ENCODE peak calls at places on chromosome 11, in five cellular contexts. One of them, this sample, is unnamed. For H3K4me1 and H3K27me3, the result is how much of the 10 kb centered on the place peaks cover.

GRCh38 chr11:65132238-65132987 is 1.9 kb downstream of the SYVN1 start:
- DNase-seq in heart left ventricle: peak
- DNase-seq in breast epithelium: no peak
- DNase-seq in psoas muscle: no peak
- DNase-seq in left ventricle myocardium inferior: no peak
- DNase-seq in this sample: no peak

GRCh38 chr11:14312736-14313438 is 46.1 kb downstream of the RRAS2 start:
- DNase-seq in heart left ventricle: no peak
- DNase-seq in breast epithelium: no peak
- DNase-seq in psoas muscle: no peak
- DNase-seq in left ventricle myocardium inferior: no peak
- DNase-seq in this sample: no peak

GRCh38 chr11:36354221-36355003 is 58.3 kb downstream of the PRR5L start:
- DNase-seq in heart left ventricle: no peak
- DNase-seq in breast epithelium: no peak
- DNase-seq in psoas muscle: no peak
- DNase-seq in left ventricle myocardium inferior: no peak
- DNase-seq in this sample: no peak

GRCh38 chr11:84901986-84902385 is 725.2 kb downstream of the DLG2 start:
- DNase-seq in heart left ventricle: peak
- DNase-seq in breast epithelium: no peak
- DNase-seq in psoas muscle: no peak
- DNase-seq in left ventricle myocardium inferior: no peak
- DNase-seq in this sample: no peak

GRCh38 chr11:76579047-76579751 is 91.3 kb downstream of the LRRC32 start:
- DNase-seq in heart left ventricle: peak
- DNase-seq in breast epithelium: no peak
- DNase-seq in psoas muscle: peak
- DNase-seq in left ventricle myocardium inferior: peak
- DNase-seq in this sample: no peak

GRCh38 chr11:46296520-46297448 is 19.3 kb downstream of the CREB3L1 start:
- DNase-seq in heart left ventricle: peak
- DNase-seq in breast epithelium: no peak
- DNase-seq in psoas muscle: peak
- DNase-seq in left ventricle myocardium inferior: peak
- DNase-seq in this sample: no peak

GRCh38 chr11:61919841-61920631 is 2.7 kb upstream of the RAB3IL1 start:
- DNase-seq in heart left ventricle: no peak
- DNase-seq in breast epithelium: peak
- DNase-seq in psoas muscle: no peak
- DNase-seq in left ventricle myocardium inferior: peak
- DNase-seq in this sample: no peak

GRCh38 chr11:17473071-17473744 is 3.4 kb downstream of the ABCC8 start:
- DNase-seq in heart left ventricle: no peak
- DNase-seq in breast epithelium: no peak
- DNase-seq in psoas muscle: no peak
- DNase-seq in left ventricle myocardium inferior: no peak
- DNase-seq in this sample: no peak

GRCh38 chr11:125182522-125182921 is 18.0 kb downstream of the PKNOX2 start:
- DNase-seq in heart left ventricle: no peak
- DNase-seq in breast epithelium: no peak
- DNase-seq in psoas muscle: no peak
- DNase-seq in left ventricle myocardium inferior: no peak
- DNase-seq in this sample: no peak

GRCh38 chr11:73478737-73479347 is 102.6 kb downstream of the RELT start:
- DNase-seq in heart left ventricle: no peak
- DNase-seq in breast epithelium: no peak
- DNase-seq in psoas muscle: no peak
- DNase-seq in left ventricle myocardium inferior: no peak
- DNase-seq in this sample: no peak

GRCh38 chr11:10743354-10744035 is 7.6 kb upstream of the CTR9 start:
- DNase-seq in heart left ventricle: no peak
- DNase-seq in breast epithelium: no peak
- DNase-seq in psoas muscle: no peak
- DNase-seq in left ventricle myocardium inferior: no peak
- DNase-seq in this sample: no peak

GRCh38 chr11:36296925-36297604 is 977 bp downstream of the PRR5L start:
- DNase-seq in heart left ventricle: no peak
- DNase-seq in breast epithelium: no peak
- DNase-seq in psoas muscle: no peak
- DNase-seq in left ventricle myocardium inferior: no peak
- DNase-seq in this sample: no peak

GRCh38 chr11:36000616-36001190 is 56.8 kb downstream of the LDLRAD3 start:
- DNase-seq in heart left ventricle: no peak
- DNase-seq in breast epithelium: peak
- DNase-seq in psoas muscle: no peak
- DNase-seq in left ventricle myocardium inferior: no peak
- DNase-seq in this sample: no peak

GRCh38 chr11:62431171-62431895 is 12.5 kb downstream of the SCGB1A1 start:
- DNase-seq in heart left ventricle: no peak
- DNase-seq in breast epithelium: no peak
- DNase-seq in psoas muscle: no peak
- DNase-seq in left ventricle myocardium inferior: no peak
- DNase-seq in this sample: no peak

GRCh38 chr11:27968461-27968860 is 139.5 kb downstream of the KIF18A start:
- DNase-seq in heart left ventricle: no peak
- DNase-seq in breast epithelium: no peak
- DNase-seq in psoas muscle: no peak
- DNase-seq in left ventricle myocardium inferior: no peak
- DNase-seq in this sample: no peak

GRCh38 chr11:62555464-62556092 is 9.0 kb upstream of the AHNAK start:
- DNase-seq in heart left ventricle: peak
- DNase-seq in breast epithelium: no peak
- DNase-seq in psoas muscle: no peak
- DNase-seq in left ventricle myocardium inferior: peak
- DNase-seq in this sample: no peak

GRCh38 chr11:69860796-69861445 is 41.7 kb upstream of the FGF3 start:
- DNase-seq in heart left ventricle: no peak
- DNase-seq in breast epithelium: no peak
- DNase-seq in psoas muscle: no peak
- DNase-seq in left ventricle myocardium inferior: no peak
- DNase-seq in this sample: no peak

GRCh38 chr11:27605422-27605821 is 94.8 kb downstream of the BDNF start:
- DNase-seq in heart left ventricle: no peak
- DNase-seq in breast epithelium: no peak
- DNase-seq in psoas muscle: no peak
- DNase-seq in left ventricle myocardium inferior: no peak
- DNase-seq in this sample: no peak

GRCh38 chr11:62125316-62125715 is 1.5 kb downstream of the INCENP start:
- DNase-seq in heart left ventricle: no peak
- DNase-seq in breast epithelium: no peak
- DNase-seq in psoas muscle: no peak
- DNase-seq in left ventricle myocardium inferior: no peak
- DNase-seq in this sample: no peak

GRCh38 chr11:64998141-64998540 is 1.4 kb upstream of the BATF2 start:
- DNase-seq in heart left ventricle: no peak
- DNase-seq in breast epithelium: no peak
- DNase-seq in psoas muscle: no peak
- DNase-seq in left ventricle myocardium inferior: no peak
- DNase-seq in this sample: no peak

GRCh38 chr11:66407651-66408050 is 13.2 kb upstream of the NPAS4 start:
- DNase-seq in heart left ventricle: no peak
- DNase-seq in breast epithelium: no peak
- DNase-seq in psoas muscle: no peak
- DNase-seq in left ventricle myocardium inferior: no peak
- DNase-seq in this sample: no peak

GRCh38 chr11:92447586-92447985 is 223.0 kb downstream of the FAT3 start:
- DNase-seq in heart left ventricle: no peak
- DNase-seq in breast epithelium: no peak
- DNase-seq in psoas muscle: no peak
- DNase-seq in left ventricle myocardium inferior: no peak
- DNase-seq in this sample: no peak

GRCh38 chr11:62573006-62573591 is 592 bp downstream of the EEF1G start:
- DNase-seq in heart left ventricle: no peak
- DNase-seq in breast epithelium: no peak
- DNase-seq in psoas muscle: no peak
- DNase-seq in left ventricle myocardium inferior: no peak
- DNase-seq in this sample: peak

GRCh38 chr11:101445761-101446160 is 138.0 kb downstream of the TRPC6 start:
- DNase-seq in heart left ventricle: no peak
- DNase-seq in breast epithelium: no peak
- DNase-seq in psoas muscle: no peak
- DNase-seq in left ventricle myocardium inferior: no peak
- DNase-seq in this sample: no peak

GRCh38 chr11:128525411-128526243 is 61.7 kb downstream of the ETS1 start:
- DNase-seq in heart left ventricle: no peak
- DNase-seq in breast epithelium: no peak
- DNase-seq in psoas muscle: no peak
- DNase-seq in left ventricle myocardium inferior: no peak
- DNase-seq in this sample: no peak

GRCh38 chr11:19474954-19475811 is 234.4 kb upstream of the E2F8 start:
- DNase-seq in heart left ventricle: no peak
- DNase-seq in breast epithelium: no peak
- DNase-seq in psoas muscle: no peak
- DNase-seq in left ventricle myocardium inferior: no peak
- DNase-seq in this sample: no peak

GRCh38 chr11:15163136-15163535 is 48.4 kb downstream of the INSC start:
- DNase-seq in heart left ventricle: no peak
- DNase-seq in breast epithelium: no peak
- DNase-seq in psoas muscle: no peak
- DNase-seq in left ventricle myocardium inferior: no peak
- DNase-seq in this sample: no peak

GRCh38 chr11:7656704-7657103 is 16.6 kb downstream of the CYB5R2 start:
- DNase-seq in heart left ventricle: no peak
- DNase-seq in breast epithelium: no peak
- DNase-seq in psoas muscle: no peak
- DNase-seq in left ventricle myocardium inferior: no peak
- DNase-seq in this sample: no peak

GRCh38 chr11:12190511-12190910 is 80.1 kb downstream of the MICAL2 start:
- DNase-seq in heart left ventricle: no peak
- DNase-seq in breast epithelium: no peak
- DNase-seq in psoas muscle: no peak
- DNase-seq in left ventricle myocardium inferior: no peak
- DNase-seq in this sample: no peak

GRCh38 chr11:64040684-64041267 is 5.0 kb downstream of the FLRT1 start:
- DNase-seq in heart left ventricle: no peak
- DNase-seq in breast epithelium: no peak
- DNase-seq in psoas muscle: no peak
- DNase-seq in left ventricle myocardium inferior: no peak
- DNase-seq in this sample: no peak

GRCh38 chr11:83241291-83241946 is 44.7 kb downstream of the CCDC90B start:
- DNase-seq in heart left ventricle: no peak
- DNase-seq in breast epithelium: peak
- DNase-seq in psoas muscle: no peak
- DNase-seq in left ventricle myocardium inferior: no peak
- DNase-seq in this sample: no peak

GRCh38 chr11:114110123-114110522 is 50.6 kb downstream of the ZBTB16 start:
- DNase-seq in heart left ventricle: no peak
- DNase-seq in breast epithelium: no peak
- DNase-seq in psoas muscle: no peak
- DNase-seq in left ventricle myocardium inferior: no peak
- DNase-seq in this sample: no peak

GRCh38 chr11:114110948-114111347 is 51.4 kb downstream of the ZBTB16 start:
- DNase-seq in heart left ventricle: no peak
- DNase-seq in breast epithelium: peak
- DNase-seq in psoas muscle: no peak
- DNase-seq in left ventricle myocardium inferior: no peak
- DNase-seq in this sample: no peak

GRCh38 chr11:114111369-114112042 is 52.0 kb downstream of the ZBTB16 start:
- DNase-seq in heart left ventricle: no peak
- DNase-seq in breast epithelium: no peak
- DNase-seq in psoas muscle: no peak
- DNase-seq in left ventricle myocardium inferior: no peak
- DNase-seq in this sample: no peak

GRCh38 chr11:114108501-114109205 is 49.1 kb downstream of the ZBTB16 start:
- DNase-seq in heart left ventricle: no peak
- DNase-seq in breast epithelium: no peak
- DNase-seq in psoas muscle: no peak
- DNase-seq in left ventricle myocardium inferior: no peak
- DNase-seq in this sample: no peak

GRCh38 chr11:114109206-114110090 is 49.9 kb downstream of the ZBTB16 start:
- DNase-seq in heart left ventricle: no peak
- DNase-seq in breast epithelium: no peak
- DNase-seq in psoas muscle: no peak
- DNase-seq in left ventricle myocardium inferior: no peak
- DNase-seq in this sample: no peak
- H3K4me1 ChIP-seq in heart left ventricle: half or more
- H3K4me1 ChIP-seq in breast epithelium: under half
- H3K4me1 ChIP-seq in psoas muscle: half or more
- H3K4me1 ChIP-seq in left ventricle myocardium inferior: half or more
- H3K4me1 ChIP-seq in this sample: half or more

GRCh38 chr11:32438883-32439487 is 3.6 kb upstream of the WT1 start:
- DNase-seq in heart left ventricle: no peak
- DNase-seq in breast epithelium: no peak
- DNase-seq in psoas muscle: no peak
- DNase-seq in left ventricle myocardium inferior: no peak
- DNase-seq in this sample: no peak
- H3K27me3 ChIP-seq in heart left ventricle: half or more
- H3K27me3 ChIP-seq in breast epithelium: under half
- H3K27me3 ChIP-seq in psoas muscle: half or more
- H3K27me3 ChIP-seq in left ventricle myocardium inferior: half or more
- H3K27me3 ChIP-seq in this sample: half or more

GRCh38 chr11:118918128-118918685 is 7.5 kb downstream of the BCL9L start:
- DNase-seq in heart left ventricle: peak
- DNase-seq in breast epithelium: peak
- DNase-seq in psoas muscle: peak
- DNase-seq in left ventricle myocardium inferior: peak
- DNase-seq in this sample: no peak
- H3K4me1 ChIP-seq in heart left ventricle: half or more
- H3K4me1 ChIP-seq in breast epithelium: half or more
- H3K4me1 ChIP-seq in psoas muscle: half or more
- H3K4me1 ChIP-seq in left ventricle myocardium inferior: half or more
- H3K4me1 ChIP-seq in this sample: half or more

DNA sequence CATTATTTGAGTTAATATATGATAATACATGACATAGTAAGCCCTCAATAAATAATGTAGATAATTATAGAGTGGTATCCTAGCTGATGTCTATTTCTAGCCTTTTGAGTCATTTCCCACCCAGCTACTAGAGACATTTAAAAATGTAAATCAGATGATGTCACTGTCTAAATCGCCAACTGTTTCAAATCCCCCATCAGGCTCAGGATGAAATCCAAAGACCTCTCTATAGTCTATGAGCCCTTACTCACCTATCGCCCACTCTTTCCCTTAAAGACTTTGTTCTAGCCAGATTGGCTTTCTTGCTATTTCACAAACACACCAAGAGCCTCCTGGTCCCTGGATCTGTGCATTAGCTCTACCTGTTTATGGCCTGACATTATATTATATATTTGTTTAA is 135.4 kb upstream of the PLET1 start:
- DNase-seq in heart left ventricle: no peak
- DNase-seq in breast epithelium: no peak
- DNase-seq in psoas muscle: no peak
- DNase-seq in left ventricle myocardium inferior: no peak
- DNase-seq in this sample: no peak
- H3K27me3 ChIP-seq in heart left ventricle: under half
- H3K27me3 ChIP-seq in breast epithelium: under half
- H3K27me3 ChIP-seq in psoas muscle: under half
- H3K27me3 ChIP-seq in left ventricle myocardium inferior: under half
- H3K27me3 ChIP-seq in this sample: under half